ENCODE peak calls at places on chromosomes 16 and 17, in four cellular contexts. N is H1, L is HepG2, Z is K562. F is an unnamed sample.
A peak's percentile ranks its signal among the peaks of the same experiment; 100 is the strongest.

GRCh38 chr16:71927383-71927782 is 32.1 kb downstream of the IST1 start:
- DNase-seq in N (no peak), L (no peak), Z (no peak), F (no peak)

GRCh38 chr17:34609210-34609609 is 29.8 kb downstream of the TMEM132E start:
- DNase-seq in N (no peak), L (no peak), Z (no peak), F (no peak)

GRCh38 chr16:89700649-89701424 is 668 bp downstream of the SPATA2L start:
- DNase-seq in N (no peak), L (peak; percentile 60), Z (peak; percentile 54), F (no peak)

GRCh38 chr16:79601092-79601977 is 798 bp upstream of the MAF start:
- DNase-seq in N (no peak), L (peak; percentile 72), Z (no peak), F (no peak)

GRCh38 chr17:12637015-12637414 is 28.7 kb upstream of the MYOCD start:
- DNase-seq in N (peak; percentile 47), L (no peak), Z (no peak), F (no peak)

GRCh38 chr16:74868501-74868900 is 93.9 kb upstream of the FA2H start:
- DNase-seq in N (no peak), L (peak; percentile 76), Z (no peak), F (no peak)

GRCh38 chr17:74239169-74239568 is 25.8 kb downstream of the TTYH2 start:
- DNase-seq in N (no peak), L (no peak), Z (no peak), F (no peak)

GRCh38 chr17:27596571-27597187 is 34.3 kb upstream of the LGALS9 start:
- DNase-seq in N (no peak), L (no peak), Z (no peak), F (no peak)

GRCh38 chr17:10119203-10120112 is 78.9 kb downstream of the GAS7 start:
- DNase-seq in N (no peak), L (no peak), Z (no peak), F (peak; percentile 37)

GRCh38 chr16:69469807-69470561 is 45.6 kb downstream of the CYB5B start:
- DNase-seq in N (no peak), L (no peak), Z (no peak), F (peak; percentile 90)

GRCh38 chr16:4915226-4915761 is 21.7 kb downstream of the PPL start:
- DNase-seq in N (no peak), L (peak; percentile 31), Z (no peak), F (no peak)

GRCh38 chr16:87570938-87571867 is 31.1 kb upstream of the JPH3 start:
- DNase-seq in N (no peak), L (peak; percentile 59), Z (peak; percentile 68), F (no peak)

DNA sequence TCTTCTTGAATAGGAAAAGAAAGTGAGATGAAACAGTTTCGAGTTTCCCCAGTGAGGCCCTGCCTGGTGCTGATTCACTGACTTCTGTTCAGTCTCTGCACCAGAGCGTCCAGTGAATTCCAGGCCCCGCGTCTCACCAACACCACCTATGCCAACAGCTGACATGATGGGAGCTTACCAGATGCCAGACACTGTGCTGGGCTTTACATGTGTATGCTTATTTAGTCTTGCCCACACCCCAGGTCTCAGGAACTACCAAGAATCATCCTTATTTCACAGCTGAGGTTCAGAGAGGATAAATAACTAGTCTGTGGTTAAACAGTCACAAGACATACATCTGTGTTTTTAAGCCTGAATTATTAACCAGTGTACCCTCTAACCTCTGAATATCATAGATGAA is 29.1 kb upstream of the IRX6 start:
- DNase-seq in N (no peak), L (no peak), Z (no peak), F (no peak)
- TF ChIP-seq KDM1A in N (no peak), L (no peak), Z (no peak), F (no peak)

GRCh38 chr16:85567101-85567866 is 45.8 kb upstream of the GSE1 start:
- DNase-seq in N (no peak), L (no peak), Z (peak; percentile 86), F (no peak)
- TF ChIP-seq TAF1 in N (no peak), L (no peak), Z (peak; percentile 13), F (no peak)

GRCh38 chr17:19237389-19238166 is 412 bp downstream of the EPN2 start:
- DNase-seq in N (no peak), L (no peak), Z (peak; percentile 65), F (no peak)
- TF ChIP-seq KDM1A in N (no peak), L (no peak), Z (no peak), F (no peak)

GRCh38 chr17:77325826-77326581 is 185.2 kb downstream of the SEC14L1 start:
- DNase-seq in N (no peak), L (no peak), Z (no peak), F (no peak)
- TF ChIP-seq TAF1 in N (no peak), L (no peak), Z (no peak), F (no peak)

DNA sequence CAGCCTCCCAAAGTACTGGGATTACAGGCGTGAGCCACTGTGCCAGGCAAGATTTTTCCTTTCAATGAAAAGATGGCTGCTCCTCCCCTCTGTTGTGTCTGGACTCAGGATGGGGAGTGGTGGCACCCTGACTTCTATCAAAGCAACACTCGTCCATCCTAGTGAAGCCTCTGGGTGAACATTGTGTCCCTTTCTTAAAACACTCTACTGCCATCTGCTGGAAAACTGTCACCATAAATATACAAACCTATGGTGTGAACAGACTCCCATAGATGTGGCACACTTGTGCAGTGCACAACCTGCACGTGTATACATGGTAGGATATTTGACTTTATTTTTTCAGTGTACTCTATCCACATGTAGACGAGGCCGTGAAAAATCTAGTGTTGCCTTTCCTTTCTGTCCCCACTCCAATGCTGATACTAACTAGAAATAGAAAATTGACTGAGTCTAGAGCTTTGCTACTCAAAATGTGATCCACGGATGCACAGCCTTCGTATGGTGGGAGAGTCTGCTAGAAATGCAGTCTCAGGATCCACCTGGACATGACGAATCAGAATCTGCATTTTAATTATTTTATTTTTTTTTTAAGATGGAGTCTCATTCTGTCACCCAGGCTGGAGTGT is 55.9 kb upstream of the PLCG2 start:
- DNase-seq in N (no peak), L (peak; percentile 86), Z (peak; percentile 63), F (peak; percentile 62)
- TF ChIP-seq KDM1A in N (no peak), L (no peak), Z (no peak), F (no peak)

GRCh38 chr16:55905651-55906050 is 30.5 kb upstream of the CES5A start:
- DNase-seq in N (no peak), L (no peak), Z (no peak), F (no peak)

GRCh38 chr16:55901756-55902155 is 26.6 kb upstream of the CES5A start:
- DNase-seq in N (no peak), L (no peak), Z (no peak), F (no peak)

GRCh38 chr16:55899857-55900256 is 24.7 kb upstream of the CES5A start:
- DNase-seq in N (no peak), L (no peak), Z (no peak), F (no peak)

GRCh38 chr16:55898592-55898991 is 23.4 kb upstream of the CES5A start:
- DNase-seq in N (no peak), L (no peak), Z (no peak), F (no peak)

DNA sequence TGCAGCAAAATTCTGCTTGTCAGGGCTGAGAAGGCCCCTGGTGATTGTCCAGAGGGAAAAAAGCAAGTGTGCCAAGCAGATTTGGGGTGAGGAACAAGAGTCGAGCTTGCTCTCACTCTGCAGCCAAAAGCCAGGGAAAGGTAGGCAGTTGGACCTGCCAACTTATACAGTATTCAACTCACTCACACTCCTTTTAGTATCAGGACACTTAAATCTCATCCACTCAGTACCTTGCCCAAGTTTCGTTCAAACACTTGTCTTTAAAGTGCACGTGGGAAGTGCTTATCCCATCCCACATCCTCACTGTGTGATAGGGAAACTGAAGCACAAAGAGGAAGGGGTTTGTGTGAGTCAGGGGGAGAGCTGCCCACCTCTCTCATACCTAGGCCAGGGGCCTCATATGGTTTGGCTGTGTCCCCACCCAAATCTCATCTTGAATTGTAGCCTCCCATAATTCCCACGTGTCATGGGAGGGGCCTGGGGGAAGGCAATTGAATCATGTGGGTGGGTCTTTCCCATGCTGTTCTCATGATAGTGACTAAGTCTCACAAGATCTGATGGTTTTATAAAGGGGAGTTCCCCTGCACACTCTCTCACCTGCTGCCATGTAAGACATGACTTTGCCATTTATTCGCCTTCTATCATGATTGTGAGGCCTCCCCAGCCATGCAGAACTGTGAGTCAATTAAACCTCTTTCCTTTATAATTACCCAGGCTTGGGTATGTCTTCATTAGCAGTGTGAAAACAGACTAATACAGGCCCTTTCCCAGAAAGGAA is 25.6 kb upstream of the CES5A start:
- DNase-seq in N (no peak), L (no peak), Z (no peak), F (no peak)
- TF ChIP-seq TAF1 in N (no peak), L (no peak), Z (no peak), F (no peak)

DNA sequence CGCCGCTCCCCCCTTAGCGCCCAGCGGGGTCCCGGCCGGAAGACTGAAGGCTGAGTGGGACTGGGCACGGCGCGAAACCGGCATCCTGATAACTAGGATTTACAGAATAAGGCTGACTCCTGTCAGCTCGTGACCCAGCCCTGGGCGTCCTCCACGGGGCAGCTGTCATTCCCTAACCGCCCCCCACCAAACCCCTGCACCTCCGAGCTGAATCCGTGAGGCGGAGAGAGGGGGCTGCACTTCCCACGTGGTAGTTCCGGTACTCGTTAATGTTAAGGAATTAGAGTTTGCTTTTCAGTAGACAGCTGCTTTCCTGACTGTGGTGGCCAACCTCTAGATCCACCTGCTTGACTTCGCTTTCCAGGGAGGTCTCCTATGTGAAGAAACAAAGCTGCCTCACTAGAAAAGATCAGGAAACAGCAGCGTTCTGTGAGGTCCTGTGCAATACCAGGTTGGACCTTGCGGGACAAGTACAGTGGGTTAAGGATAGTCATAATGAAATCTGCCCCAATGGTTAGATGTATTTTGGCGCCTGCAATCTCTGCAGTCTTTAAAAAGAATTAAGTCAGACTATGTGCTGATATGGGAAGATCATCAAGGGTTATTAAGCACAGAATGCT is 1.0 kb upstream of the WBP2 start:
- DNase-seq in N (no peak), L (peak; percentile 64), Z (no peak), F (no peak)
- TF ChIP-seq KDM1A in N (no peak), L (no peak), Z (peak; percentile 41), F (no peak)

GRCh38 chr17:39014044-39014794 is 47.0 kb upstream of the FBXO47 start:
- DNase-seq in N (no peak), L (peak; percentile 39), Z (peak; percentile 37), F (no peak)
- TF ChIP-seq TAF1 in N (no peak), L (no peak), Z (no peak), F (no peak)

GRCh38 chr16:78094998-78095397 is 4.5 kb upstream of the WWOX start:
- DNase-seq in N (no peak), L (no peak), Z (no peak), F (no peak)
- TF ChIP-seq KDM1A in N (no peak), L (no peak), Z (no peak), F (no peak)

F was measured in GM12878.